ENCODE peak calls at places on chromosomes 7 and 10, in eight cellular contexts. O, P, N, V, K, M, W and F are unnamed samples.

GRCh38 chr7:76514926-76515325 is 4.6 kb downstream of the UPK3B start:
- DNase-seq in O (no peak), P (peak; percentile 20), N (peak; percentile 38), V (no peak), K (no peak), M (no peak), W (no peak), F (no peak)

GRCh38 chr10:127527320-127527719 is 21.8 kb upstream of the NPS start:
- DNase-seq in O (no peak), P (no peak), N (no peak), V (no peak), K (no peak), M (no peak), W (no peak), F (no peak)

GRCh38 chr10:37275216-37275777 is 149.9 kb downstream of the ANKRD30A start:
- DNase-seq in O (no peak), P (no peak), N (no peak), V (no peak), K (no peak), M (no peak), W (no peak), F (no peak)

GRCh38 chr10:101293007-101293723 is 60.8 kb upstream of the BTRC start:
- DNase-seq in O (no peak), P (peak; percentile 61), N (peak; percentile 79), V (no peak), K (no peak), M (no peak), W (no peak), F (no peak)

GRCh38 chr10:103917326-103918052 is 495 bp downstream of the STN1 start:
- DNase-seq in O (peak; percentile 37), P (peak; percentile 42), N (no peak), V (peak; percentile 62), K (no peak), M (no peak), W (no peak), F (peak; percentile 55)

GRCh38 chr10:29949411-29950011 is 109.9 kb downstream of the JCAD start:
- DNase-seq in O (peak; percentile 99), P (no peak), N (no peak), V (no peak), K (peak; percentile 89), M (peak; percentile 98), W (peak; percentile 100), F (no peak)

GRCh38 chr10:100370976-100371706 is 24.1 kb downstream of the SCD start:
- DNase-seq in O (peak; percentile 90), P (peak; percentile 83), N (no peak), V (peak; percentile 92), K (peak; percentile 82), M (peak; percentile 74), W (peak; percentile 93), F (peak; percentile 31)

GRCh38 chr10:79144341-79145173 is 75.8 kb downstream of the ZMIZ1 start:
- DNase-seq in O (peak; percentile 83), P (no peak), N (no peak), V (no peak), K (no peak), M (peak; percentile 47), W (no peak), F (no peak)

GRCh38 chr7:21355406-21355874 is 72.4 kb upstream of the SP4 start:
- DNase-seq in O (no peak), P (no peak), N (no peak), V (no peak), K (no peak), M (no peak), W (no peak), F (peak; percentile 58)

GRCh38 chr10:21146446-21146789 is 249.3 kb upstream of the NEBL start:
- DNase-seq in O (no peak), P (no peak), N (peak; percentile 20), V (no peak), K (no peak), M (no peak), W (no peak), F (no peak)

GRCh38 chr10:71713135-71714040 is 6.2 kb downstream of the C10orf105 start:
- DNase-seq in O (peak; percentile 80), P (no peak), N (no peak), V (peak; percentile 43), K (no peak), M (peak; percentile 26), W (peak; percentile 79), F (peak; percentile 49)

GRCh38 chr10:132516771-132517725 is 20.5 kb upstream of the INPP5A start:
- DNase-seq in O (peak; percentile 93), P (peak; percentile 86), N (peak; percentile 85), V (peak; percentile 95), K (peak; percentile 75), M (peak; percentile 71), W (peak; percentile 96), F (no peak)

GRCh38 chr7:69598487-69599148 is 343 bp downstream of the AUTS2 start:
- DNase-seq in O (peak; percentile 22), P (no peak), N (no peak), V (no peak), K (no peak), M (no peak), W (peak; percentile 24), F (peak; percentile 65)

GRCh38 chr7:140260767-140261486 is 84.1 kb upstream of the KDM7A start:
- DNase-seq in O (no peak), P (no peak), N (no peak), V (no peak), K (no peak), M (peak; percentile 45), W (no peak), F (no peak)

GRCh38 chr7:39504963-39505362 is 61.2 kb upstream of the YAE1 start:
- DNase-seq in O (peak; percentile 54), P (no peak), N (no peak), V (peak; percentile 11), K (peak; percentile 76), M (no peak), W (peak; percentile 36), F (no peak)

GRCh38 chr7:133602291-133602690 is 349.4 kb downstream of the EXOC4 start:
- DNase-seq in O (peak; percentile 68), P (no peak), N (no peak), V (no peak), K (peak; percentile 15), M (peak; percentile 73), W (peak; percentile 50), F (no peak)

GRCh38 chr10:44051584-44052385 is 333.1 kb downstream of the CXCL12 start:
- DNase-seq in O (peak; percentile 87), P (no peak), N (no peak), V (no peak), K (peak; percentile 69), M (no peak), W (peak; percentile 48), F (no peak)

GRCh38 chr7:128030263-128030998 is 806 bp downstream of the LRRC4 start:
- DNase-seq in O (no peak), P (peak; percentile 65), N (peak; percentile 50), V (no peak), K (no peak), M (no peak), W (no peak), F (no peak)

DNA sequence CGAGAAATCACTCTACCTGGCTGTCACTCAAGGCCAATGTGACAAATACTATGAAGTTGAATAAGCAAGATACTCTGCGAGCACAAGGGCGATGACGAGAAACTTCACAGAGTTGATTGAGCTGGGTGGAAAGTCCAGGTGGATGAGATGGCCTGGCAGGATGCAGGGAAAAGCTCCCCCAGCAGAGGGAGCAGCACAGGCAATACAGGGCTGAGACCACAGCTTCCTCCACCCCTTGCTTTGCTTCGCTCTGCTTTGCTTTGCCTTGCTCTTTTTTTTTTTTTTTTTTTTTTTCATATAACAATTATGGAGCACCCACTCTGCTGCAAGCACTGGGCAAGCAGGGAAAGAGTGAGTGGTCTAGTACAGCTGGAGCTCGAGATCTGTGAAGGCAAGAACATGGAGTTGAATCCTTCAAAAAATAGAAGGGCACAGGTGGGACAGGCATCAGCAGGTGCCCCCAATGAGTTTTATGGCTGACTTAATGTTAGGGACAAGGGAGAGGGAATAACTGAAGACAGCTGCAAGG is 88.3 kb downstream of the CABCOCO1 start:
- DNase-seq in O (peak; percentile 49), P (peak; percentile 79), N (peak; percentile 20), V (peak; percentile 87), K (peak; percentile 98), M (peak; percentile 58), W (peak; percentile 61), F (peak; percentile 81)
- H3K4me2 ChIP-seq in O (peak overlapping the region; percentile 2), P (no peak overlapping the region), N (no peak overlapping the region), V (peak overlapping the region; percentile 1), K (peak overlapping the region; percentile 55), M (no peak overlapping the region), W (no peak overlapping the region), F (peak overlapping the region; percentile 34)

GRCh38 chr10:97708976-97709745 is 4.4 kb upstream of the MARVELD1 start:
- DNase-seq in O (peak; percentile 68), P (peak; percentile 70), N (peak; percentile 58), V (peak; percentile 80), K (peak; percentile 69), M (peak; percentile 72), W (peak; percentile 85), F (peak; percentile 41)

GRCh38 chr10:97707134-97707861 is 6.2 kb upstream of the MARVELD1 start:
- DNase-seq in O (no peak), P (no peak), N (no peak), V (no peak), K (no peak), M (no peak), W (no peak), F (no peak)

GRCh38 chr10:97708167-97708566 is 5.4 kb upstream of the MARVELD1 start:
- DNase-seq in O (no peak), P (no peak), N (no peak), V (no peak), K (no peak), M (no peak), W (no peak), F (no peak)

GRCh38 chr10:97711640-97712267 is 1.8 kb upstream of the MARVELD1 start:
- DNase-seq in O (no peak), P (no peak), N (no peak), V (no peak), K (no peak), M (no peak), W (no peak), F (no peak)

GRCh38 chr10:97709746-97710078 is 3.8 kb upstream of the MARVELD1 start:
- DNase-seq in O (no peak), P (no peak), N (no peak), V (no peak), K (no peak), M (no peak), W (no peak), F (no peak)
- TF ChIP-seq CTCF in O (no peak), P (peak; percentile 30), N (no peak), V (no peak), K (peak; percentile 8), M (no peak), W (no peak), F (peak; percentile 64)

DNA sequence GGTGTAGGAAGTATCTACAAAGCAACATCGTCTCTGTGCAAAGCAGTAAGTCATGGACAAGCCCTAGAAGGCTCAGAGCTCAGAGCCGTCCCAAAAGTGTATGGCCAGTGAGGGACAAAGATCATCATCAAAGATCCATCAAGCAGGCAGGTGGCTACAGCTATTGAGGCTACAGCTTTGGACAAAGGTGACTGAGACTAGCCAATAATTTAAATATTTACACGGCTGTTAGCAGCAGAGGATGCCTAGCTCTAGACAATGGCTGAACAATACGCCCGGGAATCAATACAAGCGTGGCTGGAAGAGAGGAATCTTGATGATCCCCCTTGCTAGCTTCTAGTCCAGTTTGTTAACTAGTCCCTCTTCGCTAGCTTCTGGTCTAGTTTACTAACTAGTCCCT is 17.9 kb downstream of the NMT2 start:
- DNase-seq in O (no peak), P (no peak), N (no peak), V (no peak), K (no peak), M (no peak), W (no peak), F (no peak)
- H3K79me2 ChIP-seq in O (peaks cover 96% of the 10 kb centered on the region), P (peaks cover 3% of the 10 kb centered on the region), N (peaks cover 77% of the 10 kb centered on the region), V (peaks cover 51% of the 10 kb centered on the region), K (no peaks in the 10 kb centered on the region), M (peaks cover 91% of the 10 kb centered on the region), W (peaks cover 37% of the 10 kb centered on the region), F (no peaks in the 10 kb centered on the region)

GRCh38 chr10:33038672-33039071 is 80.6 kb upstream of the ITGB1 start:
- DNase-seq in O (no peak), P (no peak), N (no peak), V (no peak), K (no peak), M (no peak), W (no peak), F (no peak)
- H3K4me2 ChIP-seq in O (no peak overlapping the region), P (no peak overlapping the region), N (no peak overlapping the region), V (no peak overlapping the region), K (no peak overlapping the region), M (no peak overlapping the region), W (no peak overlapping the region), F (no peak overlapping the region)